ENCODE peak calls at places on chromosomes 11 and 22, in ten cellular contexts. B is stimulated activated naive B cell treated with anti-CD40 and anti-IgM and Interleukin-4, amounts not matched to agents 10 μg/mL and 1 μg/mL and 100 μg/mL, for 72 hours; E is A549; U is midbrain; I is lower lobe of right lung; J is stimulated activated CD4-positive, alpha-beta T cell treated with anti-CD3 and anti-CD28 coated beads, Interleukin-12 subunit alpha, Interleukin-12 subunit beta, amount 100 ng/mL, for 24 hours; M is NCI-H1694 treated with DMSO at 0.1 percent for 48 hours; L is left lobe of liver; R is T-helper 2 cell; O is HT1080. T is an unnamed sample.

GRCh38 chr11:110337570-110338193 is 41.3 kb upstream of the RDX start:
- DNase-seq in B (peak; percentile 40), E (no peak), U (no peak), I (no peak), J (no peak), M (no peak), L (no peak), R (peak; percentile 51), O (peak; percentile 81), T (peak; percentile 49)

GRCh38 chr22:23763579-23764331 is 965 bp downstream of the C22orf15 start:
- DNase-seq in B (no peak), E (no peak), U (no peak), I (peak; percentile 73), J (no peak), M (no peak), L (no peak), R (peak; percentile 26), O (no peak), T (no peak)

GRCh38 chr22:21984793-21985192 is 2.2 kb upstream of the TOP3B start:
- DNase-seq in B (no peak), E (peak; percentile 58), U (no peak), I (no peak), J (no peak), M (no peak), L (no peak), R (no peak), O (peak; percentile 42), T (no peak)

GRCh38 chr11:498297-499181 is 8.5 kb downstream of the RNH1 start:
- DNase-seq in B (no peak), E (no peak), U (no peak), I (no peak), J (no peak), M (no peak), L (peak; percentile 45), R (no peak), O (no peak), T (no peak)

GRCh38 chr22:17098379-17098819 is 13.6 kb downstream of the IL17RA start:
- DNase-seq in B (no peak), E (no peak), U (peak; percentile 47), I (peak; percentile 65), J (no peak), M (peak; percentile 10), L (no peak), R (peak; percentile 82), O (peak; percentile 22), T (no peak)

GRCh38 chr11:65316979-65317786 is 2.5 kb downstream of the CDC42EP2 start:
- DNase-seq in B (no peak), E (peak; percentile 67), U (no peak), I (peak; percentile 71), J (no peak), M (no peak), L (peak; percentile 53), R (no peak), O (peak; percentile 96), T (peak; percentile 87)

GRCh38 chr11:100851129-100851528 is 164.0 kb downstream of the ARHGAP42 start:
- DNase-seq in B (no peak), E (no peak), U (no peak), I (no peak), J (no peak), M (no peak), L (no peak), R (no peak), O (no peak), T (no peak)

GRCh38 chr11:115153135-115153534 is 351.1 kb downstream of the CADM1 start:
- DNase-seq in B (no peak), E (peak; percentile 19), U (no peak), I (no peak), J (no peak), M (no peak), L (no peak), R (no peak), O (peak; percentile 44), T (no peak)

GRCh38 chr11:8192016-8192895 is 23.4 kb upstream of the RIC3 start:
- DNase-seq in B (peak; percentile 28), E (peak; percentile 69), U (peak; percentile 79), I (peak; percentile 61), J (no peak), M (peak; percentile 76), L (peak; percentile 60), R (peak; percentile 19), O (peak; percentile 49), T (peak; percentile 67)

GRCh38 chr22:36641902-36642640 is 61.5 kb downstream of the CACNG2 start:
- DNase-seq in B (peak; percentile 44), E (peak; percentile 20), U (no peak), I (no peak), J (no peak), M (no peak), L (no peak), R (no peak), O (no peak), T (no peak)

GRCh38 chr22:44442186-44442465 is 55.9 kb downstream of the RTL6 start:
- DNase-seq in B (no peak), E (no peak), U (no peak), I (no peak), J (no peak), M (no peak), L (no peak), R (no peak), O (no peak), T (no peak)